ENCODE peak calls at places on chromosome 7, in nine cellular contexts. S, V, Q, Z, L, O, K, M and D are unnamed samples.

GRCh38 chr7:87218941-87219544 is 489 bp downstream of the TMEM243 start:
- DNase-seq in S (peak), V (peak), Q (no peak), Z (peak), L (peak), O (peak), K (no peak), M (peak), D (peak)

GRCh38 chr7:3042861-3043489 is 692 bp downstream of the CARD11 start:
- DNase-seq in S (no peak), V (no peak), Q (no peak), Z (no peak), L (no peak), O (no peak), K (no peak), M (no peak), D (no peak)

GRCh38 chr7:23334482-23335056 is 35.4 kb downstream of the MALSU1 start:
- DNase-seq in S (peak), V (no peak), Q (peak), Z (peak), L (no peak), O (no peak), K (no peak), M (peak), D (peak)

GRCh38 chr7:1225462-1226154 is 7.1 kb upstream of the UNCX start:
- DNase-seq in S (peak), V (peak), Q (no peak), Z (no peak), L (peak), O (peak), K (no peak), M (no peak), D (no peak)

GRCh38 chr7:134552105-134552504 is 3.2 kb downstream of the AKR1B15 start:
- DNase-seq in S (no peak), V (peak), Q (no peak), Z (peak), L (no peak), O (peak), K (no peak), M (no peak), D (no peak)

GRCh38 chr7:117538053-117538452 is 58.2 kb downstream of the CFTR start:
- DNase-seq in S (no peak), V (no peak), Q (no peak), Z (no peak), L (no peak), O (no peak), K (no peak), M (no peak), D (no peak)

GRCh38 chr7:749121-749520 is 22.0 kb upstream of the PRKAR1B start:
- DNase-seq in S (peak), V (no peak), Q (peak), Z (no peak), L (peak), O (no peak), K (no peak), M (no peak), D (no peak)

GRCh38 chr7:66140924-66141323 is 26.3 kb downstream of the CRCP start:
- DNase-seq in S (peak), V (peak), Q (peak), Z (peak), L (peak), O (peak), K (no peak), M (peak), D (peak)

GRCh38 chr7:116786791-116787443 is 75.5 kb upstream of the CAPZA2 start:
- DNase-seq in S (peak), V (peak), Q (peak), Z (peak), L (no peak), O (no peak), K (peak), M (peak), D (no peak)

GRCh38 chr7:66352071-66352470 is 146.9 kb downstream of the TPST1 start:
- DNase-seq in S (peak), V (no peak), Q (peak), Z (no peak), L (no peak), O (peak), K (no peak), M (peak), D (no peak)

GRCh38 chr7:81447351-81447952 is 322.4 kb downstream of the HGF start:
- DNase-seq in S (peak), V (peak), Q (peak), Z (peak), L (peak), O (peak), K (no peak), M (peak), D (peak)

GRCh38 chr7:30159153-30159552 is 24.4 kb downstream of the MTURN start:
- DNase-seq in S (no peak), V (no peak), Q (no peak), Z (no peak), L (no peak), O (no peak), K (no peak), M (no peak), D (no peak)

GRCh38 chr7:151416921-151417320 is 7.1 kb upstream of the WDR86 start:
- DNase-seq in S (peak), V (no peak), Q (peak), Z (no peak), L (no peak), O (no peak), K (no peak), M (no peak), D (no peak)

GRCh38 chr7:89623018-89623672 is 531.1 kb upstream of the STEAP1 start:
- DNase-seq in S (peak), V (peak), Q (peak), Z (peak), L (peak), O (peak), K (peak), M (peak), D (peak)

GRCh38 chr7:141511370-141512335 is 39.6 kb upstream of the AGK start:
- DNase-seq in S (no peak), V (no peak), Q (no peak), Z (no peak), L (peak), O (peak), K (no peak), M (no peak), D (no peak)

GRCh38 chr7:82343-83155 is 109.8 kb upstream of the FAM20C start:
- DNase-seq in S (no peak), V (no peak), Q (no peak), Z (no peak), L (no peak), O (no peak), K (no peak), M (no peak), D (no peak)

GRCh38 chr7:82527831-82528230 is 84.3 kb upstream of the CACNA2D1 start:
- DNase-seq in S (peak), V (no peak), Q (peak), Z (peak), L (no peak), O (no peak), K (no peak), M (peak), D (peak)

GRCh38 chr7:36207451-36208291 is 54.6 kb downstream of the EEPD1 start:
- DNase-seq in S (peak), V (no peak), Q (peak), Z (peak), L (peak), O (no peak), K (no peak), M (peak), D (no peak)

GRCh38 chr7:138958026-138958956 is 22.9 kb downstream of the KIAA1549 start:
- DNase-seq in S (peak), V (no peak), Q (no peak), Z (no peak), L (no peak), O (no peak), K (no peak), M (peak), D (peak)

GRCh38 chr7:111933614-111934013 is 272.6 kb downstream of the DOCK4 start:
- DNase-seq in S (no peak), V (no peak), Q (no peak), Z (no peak), L (no peak), O (no peak), K (no peak), M (no peak), D (no peak)

GRCh38 chr7:27714831-27715444 is 25.0 kb upstream of the TAX1BP1 start:
- DNase-seq in S (peak), V (no peak), Q (peak), Z (no peak), L (no peak), O (no peak), K (no peak), M (peak), D (no peak)

GRCh38 chr7:2537981-2538851 is 17.1 kb downstream of the BRAT1 start:
- DNase-seq in S (no peak), V (no peak), Q (no peak), Z (no peak), L (no peak), O (no peak), K (no peak), M (no peak), D (no peak)

GRCh38 chr7:2211926-2212325 is 20.8 kb downstream of the MAD1L1 start:
- DNase-seq in S (no peak), V (no peak), Q (no peak), Z (no peak), L (no peak), O (no peak), K (no peak), M (no peak), D (no peak)

GRCh38 chr7:131190146-131190545 is 137.5 kb upstream of the MKLN1 start:
- DNase-seq in S (no peak), V (no peak), Q (no peak), Z (peak), L (no peak), O (peak), K (no peak), M (no peak), D (peak)

GRCh38 chr7:84249651-84250050 is 55.1 kb upstream of the SEMA3A start:
- DNase-seq in S (no peak), V (no peak), Q (no peak), Z (no peak), L (no peak), O (no peak), K (no peak), M (no peak), D (no peak)